ENCODE peak calls at places on chromosomes 5 and 9, in five cellular contexts. One of them, this sample, is unnamed.

GRCh38 chr9:94553029-94553938 is 1.6 kb upstream of the PCAT7 start:
- DNase-seq in AG20443: no peak
- DNase-seq in AG10803: no peak
- DNase-seq in KG1: no peak
- DNase-seq in ACHN: no peak
- DNase-seq in this sample: no peak

GRCh38 chr9:105438136-105438839 is 9.5 kb upstream of the FSD1L start:
- DNase-seq in KG1: no peak
- DNase-seq in AG20443: no peak
- DNase-seq in AG10803: peak
- DNase-seq in ACHN: no peak
- DNase-seq in this sample: peak

GRCh38 chr9:93321220-93321610 is 130.3 kb upstream of the FAM120A start:
- DNase-seq in KG1: no peak
- DNase-seq in ACHN: no peak
- DNase-seq in AG20443: peak
- DNase-seq in AG10803: no peak
- DNase-seq in this sample: no peak

GRCh38 chr5:118863345-118863744 is 125.0 kb downstream of the DTWD2 start:
- DNase-seq in ACHN: no peak
- DNase-seq in AG10803: no peak
- DNase-seq in KG1: no peak
- DNase-seq in AG20443: no peak
- DNase-seq in this sample: no peak

GRCh38 chr5:145484195-145484594 is 350.9 kb downstream of the PRELID2 start:
- DNase-seq in AG20443: peak
- DNase-seq in KG1: no peak
- DNase-seq in AG10803: peak
- DNase-seq in ACHN: peak
- DNase-seq in this sample: no peak

GRCh38 chr9:100098887-100099721 is at the start of the genes ERP44 and INVS:
- DNase-seq in AG10803: peak
- DNase-seq in ACHN: peak
- DNase-seq in AG20443: peak
- DNase-seq in KG1: peak
- DNase-seq in this sample: peak

GRCh38 chr9:6805532-6805931 is 47.8 kb downstream of the KDM4C start:
- DNase-seq in AG10803: peak
- DNase-seq in AG20443: peak
- DNase-seq in ACHN: peak
- DNase-seq in KG1: no peak
- DNase-seq in this sample: peak

GRCh38 chr9:37174247-37174646 is 53.9 kb downstream of the ZCCHC7 start:
- DNase-seq in AG10803: peak
- DNase-seq in KG1: no peak
- DNase-seq in AG20443: peak
- DNase-seq in ACHN: no peak
- DNase-seq in this sample: no peak

GRCh38 chr9:93955356-93956182 is 414 bp upstream of the BARX1 start:
- DNase-seq in KG1: no peak
- DNase-seq in AG20443: peak
- DNase-seq in AG10803: no peak
- DNase-seq in ACHN: no peak
- DNase-seq in this sample: no peak

GRCh38 chr5:106474066-106474465 is 1196.7 kb downstream of the EFNA5 start:
- DNase-seq in AG10803: no peak
- DNase-seq in ACHN: no peak
- DNase-seq in KG1: no peak
- DNase-seq in AG20443: no peak
- DNase-seq in this sample: no peak

GRCh38 chr9:83280259-83280658 is 217.3 kb upstream of the RASEF start:
- DNase-seq in KG1: no peak
- DNase-seq in AG20443: peak
- DNase-seq in AG10803: peak
- DNase-seq in ACHN: peak
- DNase-seq in this sample: peak

GRCh38 chr9:94169978-94170377 is 85.7 kb downstream of the PTPDC1 start:
- DNase-seq in KG1: no peak
- DNase-seq in AG20443: no peak
- DNase-seq in ACHN: no peak
- DNase-seq in AG10803: no peak
- DNase-seq in this sample: no peak

GRCh38 chr9:87958591-87958990 is 15.7 kb downstream of the CDK20 start:
- DNase-seq in ACHN: no peak
- DNase-seq in KG1: no peak
- DNase-seq in AG20443: no peak
- DNase-seq in AG10803: no peak
- DNase-seq in this sample: no peak

GRCh38 chr9:38047301-38048251 is 21.5 kb downstream of the SHB start:
- DNase-seq in ACHN: peak
- DNase-seq in KG1: no peak
- DNase-seq in AG10803: peak
- DNase-seq in AG20443: peak
- DNase-seq in this sample: no peak

GRCh38 chr5:147565524-147565923 is 55.7 kb upstream of the DPYSL3 start:
- DNase-seq in AG10803: peak
- DNase-seq in KG1: no peak
- DNase-seq in AG20443: peak
- DNase-seq in ACHN: no peak
- DNase-seq in this sample: no peak

GRCh38 chr5:112511920-112512319 is 92.8 kb upstream of the EPB41L4A start:
- DNase-seq in AG20443: no peak
- DNase-seq in AG10803: no peak
- DNase-seq in KG1: no peak
- DNase-seq in ACHN: peak
- DNase-seq in this sample: no peak

GRCh38 chr9:107712390-107712789 is 222.8 kb upstream of the KLF4 start:
- DNase-seq in ACHN: peak
- DNase-seq in AG20443: peak
- DNase-seq in AG10803: peak
- DNase-seq in KG1: no peak
- DNase-seq in this sample: no peak

GRCh38 chr5:34706084-34706483 is 50.0 kb downstream of the RAI14 start:
- DNase-seq in AG10803: no peak
- DNase-seq in AG20443: no peak
- DNase-seq in KG1: no peak
- DNase-seq in ACHN: no peak
- DNase-seq in this sample: no peak

GRCh38 chr9:115328228-115328627 is 210.3 kb upstream of the TNC start:
- DNase-seq in ACHN: no peak
- DNase-seq in AG10803: peak
- DNase-seq in KG1: no peak
- DNase-seq in AG20443: peak
- DNase-seq in this sample: no peak

GRCh38 chr5:96387616-96388015 is 45.4 kb downstream of the PCSK1 start:
- DNase-seq in AG10803: peak
- DNase-seq in AG20443: no peak
- DNase-seq in ACHN: no peak
- DNase-seq in KG1: no peak
- DNase-seq in this sample: no peak

GRCh38 chr5:135484563-135485157 is 32.5 kb upstream of the TIFAB start:
- DNase-seq in KG1: no peak
- DNase-seq in AG10803: no peak
- DNase-seq in ACHN: no peak
- DNase-seq in AG20443: no peak
- DNase-seq in this sample: no peak

GRCh38 chr9:92723299-92723625 is 41.4 kb downstream of the BICD2 start:
- DNase-seq in AG20443: no peak
- DNase-seq in ACHN: no peak
- DNase-seq in AG10803: peak
- DNase-seq in KG1: no peak
- DNase-seq in this sample: no peak

GRCh38 chr9:32581512-32582143 is 8.7 kb upstream of the NDUFB6 start:
- DNase-seq in AG20443: peak
- DNase-seq in KG1: peak
- DNase-seq in AG10803: peak
- DNase-seq in ACHN: peak
- DNase-seq in this sample: no peak

GRCh38 chr5:135697959-135698345 is 119.2 kb upstream of the CXCL14 start:
- DNase-seq in KG1: no peak
- DNase-seq in AG10803: no peak
- DNase-seq in ACHN: no peak
- DNase-seq in AG20443: no peak
- DNase-seq in this sample: no peak

GRCh38 chr9:94645901-94646300 is 6.6 kb upstream of the FBP1 start:
- DNase-seq in ACHN: no peak
- DNase-seq in AG10803: no peak
- DNase-seq in KG1: no peak
- DNase-seq in AG20443: no peak
- DNase-seq in this sample: no peak

GRCh38 chr9:33884856-33885701 is 68.1 kb downstream of the UBE2R2 start:
- DNase-seq in KG1: no peak
- DNase-seq in AG20443: no peak
- DNase-seq in AG10803: peak
- DNase-seq in ACHN: peak
- DNase-seq in this sample: no peak

GRCh38 chr5:170220196-170220595 is 12.6 kb upstream of the C5orf58 start:
- DNase-seq in AG10803: no peak
- DNase-seq in KG1: no peak
- DNase-seq in ACHN: no peak
- DNase-seq in AG20443: no peak
- DNase-seq in this sample: no peak

GRCh38 chr5:1343315-1343751 is 1.6 kb downstream of the CLPTM1L start:
- DNase-seq in KG1: no peak
- DNase-seq in ACHN: no peak
- DNase-seq in AG10803: no peak
- DNase-seq in AG20443: no peak
- DNase-seq in this sample: no peak

GRCh38 chr5:67542489-67542888 is 345.9 kb upstream of the CD180 start:
- DNase-seq in KG1: no peak
- DNase-seq in AG20443: no peak
- DNase-seq in ACHN: no peak
- DNase-seq in AG10803: no peak
- DNase-seq in this sample: no peak

GRCh38 chr9:108910914-108911313 is 23.0 kb downstream of the ELP1 start:
- DNase-seq in AG20443: no peak
- DNase-seq in ACHN: no peak
- DNase-seq in AG10803: no peak
- DNase-seq in KG1: no peak
- DNase-seq in this sample: no peak

GRCh38 chr5:179486596-179487051 is 63.7 kb upstream of the RUFY1 start:
- DNase-seq in AG20443: no peak
- DNase-seq in KG1: no peak
- DNase-seq in AG10803: no peak
- DNase-seq in ACHN: no peak
- DNase-seq in this sample: no peak

GRCh38 chr5:76874088-76874581 is 24.3 kb downstream of the S100Z start:
- DNase-seq in AG20443: no peak
- DNase-seq in ACHN: no peak
- DNase-seq in AG10803: no peak
- DNase-seq in KG1: no peak
- DNase-seq in this sample: no peak

This sample was measured in gastrocnemius medialis.